ENCODE peak calls at places on chromosome 3, in ten cellular contexts. One of them, this sample, is unnamed.

GRCh38 chr3:133944641-133945441 is 49.2 kb upstream of the RAB6B start:
- DNase-seq in lung: peak; percentile 43
- DNase-seq in stromal cell of bone marrow: peak; percentile 43
- DNase-seq in dermis microvascular lymphatic vessel endothelial cell: peak; percentile 83
- DNase-seq in NCI-H1105: no peak
- DNase-seq in activated gamma-delta T cell treated with Interleukin-2 at 50 U/mL for 16 hours: no peak
- DNase-seq in progenitor cell of endocrine pancreas: no peak
- DNase-seq in LoVo: peak; percentile 21
- DNase-seq in activated T-helper 9 cell treated with anti-CD3 and anti-CD28 coated beads, Interleukin-2, amount 50 U/mL, for 16 hours: no peak
- DNase-seq in iPS-NIHi11: no peak
- DNase-seq in this sample: no peak

GRCh38 chr3:60513241-60513640 is 738.0 kb downstream of the FHIT start:
- DNase-seq in lung: no peak
- DNase-seq in NCI-H1105: no peak
- DNase-seq in LoVo: no peak
- DNase-seq in iPS-NIHi11: no peak
- DNase-seq in activated T-helper 9 cell treated with anti-CD3 and anti-CD28 coated beads, Interleukin-2, amount 50 U/mL, for 16 hours: no peak
- DNase-seq in activated gamma-delta T cell treated with Interleukin-2 at 50 U/mL for 16 hours: no peak
- DNase-seq in dermis microvascular lymphatic vessel endothelial cell: no peak
- DNase-seq in progenitor cell of endocrine pancreas: no peak
- DNase-seq in stromal cell of bone marrow: no peak
- DNase-seq in this sample: no peak

GRCh38 chr3:168782193-168782592 is 686.5 kb upstream of the GOLIM4 start:
- DNase-seq in dermis microvascular lymphatic vessel endothelial cell: no peak
- DNase-seq in LoVo: no peak
- DNase-seq in NCI-H1105: no peak
- DNase-seq in activated gamma-delta T cell treated with Interleukin-2 at 50 U/mL for 16 hours: no peak
- DNase-seq in lung: no peak
- DNase-seq in activated T-helper 9 cell treated with anti-CD3 and anti-CD28 coated beads, Interleukin-2, amount 50 U/mL, for 16 hours: no peak
- DNase-seq in iPS-NIHi11: no peak
- DNase-seq in stromal cell of bone marrow: no peak
- DNase-seq in progenitor cell of endocrine pancreas: no peak
- DNase-seq in this sample: no peak

GRCh38 chr3:18758047-18758704 is 333.0 kb upstream of the SATB1 start:
- DNase-seq in stromal cell of bone marrow: peak; percentile 1
- DNase-seq in NCI-H1105: peak; percentile 74
- DNase-seq in iPS-NIHi11: peak; percentile 73
- DNase-seq in activated T-helper 9 cell treated with anti-CD3 and anti-CD28 coated beads, Interleukin-2, amount 50 U/mL, for 16 hours: no peak
- DNase-seq in lung: peak; percentile 29
- DNase-seq in progenitor cell of endocrine pancreas: no peak
- DNase-seq in activated gamma-delta T cell treated with Interleukin-2 at 50 U/mL for 16 hours: peak; percentile 33
- DNase-seq in LoVo: peak; percentile 81
- DNase-seq in dermis microvascular lymphatic vessel endothelial cell: no peak
- DNase-seq in this sample: peak; percentile 50

GRCh38 chr3:50226888-50227389 is 9.1 kb upstream of the GNAI2 start:
- DNase-seq in stromal cell of bone marrow: no peak
- DNase-seq in dermis microvascular lymphatic vessel endothelial cell: no peak
- DNase-seq in iPS-NIHi11: no peak
- DNase-seq in LoVo: peak; percentile 21
- DNase-seq in progenitor cell of endocrine pancreas: no peak
- DNase-seq in NCI-H1105: no peak
- DNase-seq in lung: no peak
- DNase-seq in activated gamma-delta T cell treated with Interleukin-2 at 50 U/mL for 16 hours: no peak
- DNase-seq in activated T-helper 9 cell treated with anti-CD3 and anti-CD28 coated beads, Interleukin-2, amount 50 U/mL, for 16 hours: peak; percentile 26
- DNase-seq in this sample: no peak

GRCh38 chr3:186705882-186706780 is 11.0 kb upstream of the KNG1 start:
- DNase-seq in lung: no peak
- DNase-seq in progenitor cell of endocrine pancreas: no peak
- DNase-seq in activated T-helper 9 cell treated with anti-CD3 and anti-CD28 coated beads, Interleukin-2, amount 50 U/mL, for 16 hours: peak; percentile 1
- DNase-seq in activated gamma-delta T cell treated with Interleukin-2 at 50 U/mL for 16 hours: peak; percentile 6
- DNase-seq in dermis microvascular lymphatic vessel endothelial cell: no peak
- DNase-seq in LoVo: no peak
- DNase-seq in NCI-H1105: no peak
- DNase-seq in iPS-NIHi11: no peak
- DNase-seq in stromal cell of bone marrow: no peak
- DNase-seq in this sample: no peak

GRCh38 chr3:188948658-188949400 is 222.9 kb upstream of the TPRG1 start:
- DNase-seq in LoVo: peak; percentile 57
- DNase-seq in lung: no peak
- DNase-seq in activated T-helper 9 cell treated with anti-CD3 and anti-CD28 coated beads, Interleukin-2, amount 50 U/mL, for 16 hours: no peak
- DNase-seq in stromal cell of bone marrow: peak; percentile 54
- DNase-seq in dermis microvascular lymphatic vessel endothelial cell: no peak
- DNase-seq in activated gamma-delta T cell treated with Interleukin-2 at 50 U/mL for 16 hours: no peak
- DNase-seq in iPS-NIHi11: no peak
- DNase-seq in NCI-H1105: no peak
- DNase-seq in progenitor cell of endocrine pancreas: no peak
- DNase-seq in this sample: no peak

GRCh38 chr3:27467545-27467944 is 16.6 kb downstream of the SLC4A7 start:
- DNase-seq in iPS-NIHi11: peak; percentile 19
- DNase-seq in progenitor cell of endocrine pancreas: no peak
- DNase-seq in NCI-H1105: no peak
- DNase-seq in LoVo: no peak
- DNase-seq in activated T-helper 9 cell treated with anti-CD3 and anti-CD28 coated beads, Interleukin-2, amount 50 U/mL, for 16 hours: no peak
- DNase-seq in dermis microvascular lymphatic vessel endothelial cell: peak; percentile 39
- DNase-seq in activated gamma-delta T cell treated with Interleukin-2 at 50 U/mL for 16 hours: no peak
- DNase-seq in lung: no peak
- DNase-seq in stromal cell of bone marrow: no peak
- DNase-seq in this sample: peak; percentile 49

GRCh38 chr3:161409069-161409468 is 37.8 kb upstream of the SPTSSB start:
- DNase-seq in progenitor cell of endocrine pancreas: no peak
- DNase-seq in activated T-helper 9 cell treated with anti-CD3 and anti-CD28 coated beads, Interleukin-2, amount 50 U/mL, for 16 hours: no peak
- DNase-seq in lung: no peak
- DNase-seq in iPS-NIHi11: peak; percentile 38
- DNase-seq in activated gamma-delta T cell treated with Interleukin-2 at 50 U/mL for 16 hours: peak; percentile 45
- DNase-seq in NCI-H1105: peak; percentile 22
- DNase-seq in LoVo: peak; percentile 43
- DNase-seq in stromal cell of bone marrow: peak; percentile 43
- DNase-seq in dermis microvascular lymphatic vessel endothelial cell: peak; percentile 22
- DNase-seq in this sample: peak; percentile 50

GRCh38 chr3:167406876-167407492 is 26.9 kb upstream of the ZBBX start:
- DNase-seq in activated gamma-delta T cell treated with Interleukin-2 at 50 U/mL for 16 hours: no peak
- DNase-seq in dermis microvascular lymphatic vessel endothelial cell: peak; percentile 7
- DNase-seq in progenitor cell of endocrine pancreas: peak; percentile 37
- DNase-seq in iPS-NIHi11: peak; percentile 69
- DNase-seq in stromal cell of bone marrow: peak; percentile 72
- DNase-seq in LoVo: peak; percentile 47
- DNase-seq in activated T-helper 9 cell treated with anti-CD3 and anti-CD28 coated beads, Interleukin-2, amount 50 U/mL, for 16 hours: no peak
- DNase-seq in lung: peak; percentile 38
- DNase-seq in NCI-H1105: peak; percentile 78
- DNase-seq in this sample: peak; percentile 74

GRCh38 chr3:7710284-7710683 is 791.3 kb upstream of the LMCD1 start:
- DNase-seq in iPS-NIHi11: no peak
- DNase-seq in activated gamma-delta T cell treated with Interleukin-2 at 50 U/mL for 16 hours: no peak
- DNase-seq in NCI-H1105: peak; percentile 9
- DNase-seq in progenitor cell of endocrine pancreas: no peak
- DNase-seq in dermis microvascular lymphatic vessel endothelial cell: no peak
- DNase-seq in stromal cell of bone marrow: no peak
- DNase-seq in lung: no peak
- DNase-seq in LoVo: no peak
- DNase-seq in activated T-helper 9 cell treated with anti-CD3 and anti-CD28 coated beads, Interleukin-2, amount 50 U/mL, for 16 hours: no peak
- DNase-seq in this sample: no peak

GRCh38 chr3:42665050-42665878 is 11.8 kb downstream of the ZBTB47 start:
- DNase-seq in dermis microvascular lymphatic vessel endothelial cell: no peak
- DNase-seq in activated T-helper 9 cell treated with anti-CD3 and anti-CD28 coated beads, Interleukin-2, amount 50 U/mL, for 16 hours: no peak
- DNase-seq in lung: no peak
- DNase-seq in progenitor cell of endocrine pancreas: no peak
- DNase-seq in stromal cell of bone marrow: no peak
- DNase-seq in NCI-H1105: no peak
- DNase-seq in activated gamma-delta T cell treated with Interleukin-2 at 50 U/mL for 16 hours: no peak
- DNase-seq in LoVo: no peak
- DNase-seq in iPS-NIHi11: no peak
- DNase-seq in this sample: peak; percentile 42